ENCODE peak calls at places on chromosome 14, in six cellular contexts. One of them, this sample, is unnamed.

GRCh38 chr14:70897475-70897874 is 9.8 kb upstream of the PCNX1 start:
- DNase-seq in NCI-H2171 treated with DMSO at 0.1 percent for 48 hours: no peak
- DNase-seq in NCI-H510A: no peak
- DNase-seq in mesenchymal stem cell: peak
- DNase-seq in HuH-7.5: no peak
- DNase-seq in activated gamma-delta T cell treated with anti-CD3 and anti-CD28 coated beads, Interleukin-2, amount 50 U/mL, for 16 hours: no peak
- DNase-seq in this sample: no peak

GRCh38 chr14:51328089-51328941 is 88.3 kb downstream of the TMX1 start:
- DNase-seq in NCI-H2171 treated with DMSO at 0.1 percent for 48 hours: no peak
- DNase-seq in NCI-H510A: no peak
- DNase-seq in mesenchymal stem cell: peak
- DNase-seq in HuH-7.5: no peak
- DNase-seq in activated gamma-delta T cell treated with anti-CD3 and anti-CD28 coated beads, Interleukin-2, amount 50 U/mL, for 16 hours: no peak
- DNase-seq in this sample: no peak

GRCh38 chr14:22689186-22689585 is 45.0 kb upstream of the OR6J1 start:
- DNase-seq in NCI-H2171 treated with DMSO at 0.1 percent for 48 hours: no peak
- DNase-seq in NCI-H510A: no peak
- DNase-seq in mesenchymal stem cell: peak
- DNase-seq in HuH-7.5: no peak
- DNase-seq in activated gamma-delta T cell treated with anti-CD3 and anti-CD28 coated beads, Interleukin-2, amount 50 U/mL, for 16 hours: no peak
- DNase-seq in this sample: no peak

GRCh38 chr14:104434214-104435076 is 145.1 kb upstream of the C14orf180 start:
- DNase-seq in NCI-H2171 treated with DMSO at 0.1 percent for 48 hours: no peak
- DNase-seq in NCI-H510A: no peak
- DNase-seq in mesenchymal stem cell: no peak
- DNase-seq in HuH-7.5: no peak
- DNase-seq in activated gamma-delta T cell treated with anti-CD3 and anti-CD28 coated beads, Interleukin-2, amount 50 U/mL, for 16 hours: no peak
- DNase-seq in this sample: no peak

GRCh38 chr14:24311837-24312615 is 724 bp downstream of the LTB4R start:
- DNase-seq in NCI-H2171 treated with DMSO at 0.1 percent for 48 hours: no peak
- DNase-seq in NCI-H510A: no peak
- DNase-seq in mesenchymal stem cell: no peak
- DNase-seq in HuH-7.5: no peak
- DNase-seq in activated gamma-delta T cell treated with anti-CD3 and anti-CD28 coated beads, Interleukin-2, amount 50 U/mL, for 16 hours: no peak
- DNase-seq in this sample: no peak

GRCh38 chr14:78143489-78144145 is 26.6 kb upstream of the NRXN3 start:
- DNase-seq in NCI-H2171 treated with DMSO at 0.1 percent for 48 hours: no peak
- DNase-seq in NCI-H510A: no peak
- DNase-seq in mesenchymal stem cell: no peak
- DNase-seq in HuH-7.5: no peak
- DNase-seq in activated gamma-delta T cell treated with anti-CD3 and anti-CD28 coated beads, Interleukin-2, amount 50 U/mL, for 16 hours: no peak
- DNase-seq in this sample: no peak

GRCh38 chr14:29444805-29445204 is 482.8 kb downstream of the PRKD1 start:
- DNase-seq in NCI-H2171 treated with DMSO at 0.1 percent for 48 hours: no peak
- DNase-seq in NCI-H510A: no peak
- DNase-seq in mesenchymal stem cell: no peak
- DNase-seq in HuH-7.5: no peak
- DNase-seq in activated gamma-delta T cell treated with anti-CD3 and anti-CD28 coated beads, Interleukin-2, amount 50 U/mL, for 16 hours: no peak
- DNase-seq in this sample: no peak

GRCh38 chr14:99481745-99482099 is 513 bp downstream of the CCNK start:
- DNase-seq in NCI-H2171 treated with DMSO at 0.1 percent for 48 hours: no peak
- DNase-seq in NCI-H510A: no peak
- DNase-seq in mesenchymal stem cell: peak
- DNase-seq in HuH-7.5: no peak
- DNase-seq in activated gamma-delta T cell treated with anti-CD3 and anti-CD28 coated beads, Interleukin-2, amount 50 U/mL, for 16 hours: no peak
- DNase-seq in this sample: no peak

GRCh38 chr14:70982204-70982603 is 74.9 kb downstream of the PCNX1 start:
- DNase-seq in NCI-H2171 treated with DMSO at 0.1 percent for 48 hours: no peak
- DNase-seq in NCI-H510A: no peak
- DNase-seq in mesenchymal stem cell: no peak
- DNase-seq in HuH-7.5: no peak
- DNase-seq in activated gamma-delta T cell treated with anti-CD3 and anti-CD28 coated beads, Interleukin-2, amount 50 U/mL, for 16 hours: no peak
- DNase-seq in this sample: no peak